ENCODE peak calls at places on chromosomes 7 and 10, in five cellular contexts. Q is choroid plexus epithelial cell; C is CD4-positive, alpha-beta T cell; V is HCT116; G is left ventricle myocardium inferior. Y is an unnamed sample.

GRCh38 chr10:129123428-129123827 is 343.6 kb upstream of the MGMT start:
- DNase-seq in C (no peak), V (no peak), G (no peak), Q (no peak), Y (no peak)

GRCh38 chr7:141358376-141358775 is 192.8 kb upstream of the AGK start:
- DNase-seq in G (no peak), C (no peak), V (no peak), Q (no peak), Y (no peak)

GRCh38 chr10:109665321-109665720 is 258.0 kb downstream of the XPNPEP1 start:
- DNase-seq in C (no peak), G (no peak), V (no peak), Q (no peak), Y (no peak)

GRCh38 chr10:35552622-35553342 is 52.4 kb upstream of the GJD4 start:
- DNase-seq in C (no peak), G (no peak), V (no peak), Q (peak), Y (no peak)

GRCh38 chr10:110724116-110724701 is 80.1 kb downstream of the RBM20 start:
- DNase-seq in C (no peak), G (no peak), V (no peak), Q (no peak), Y (no peak)

GRCh38 chr10:63068246-63068645 is 64.9 kb upstream of the NRBF2 start:
- DNase-seq in G (no peak), C (no peak), Q (peak), V (no peak), Y (no peak)

GRCh38 chr10:31557854-31558253 is 238.8 kb downstream of the ZEB1 start:
- DNase-seq in C (no peak), V (no peak), Q (peak), G (no peak), Y (no peak)

GRCh38 chr10:84179059-84179710 is 5.6 kb downstream of the GPR15LG start:
- DNase-seq in G (no peak), Q (peak), V (no peak), C (no peak), Y (peak)

GRCh38 chr10:14481752-14482151 is 151.0 kb upstream of the FRMD4A start:
- DNase-seq in V (no peak), Q (peak), C (no peak), G (no peak), Y (no peak)

GRCh38 chr10:7710446-7710845 is 7.3 kb downstream of the ITIH2 start:
- DNase-seq in Q (no peak), G (no peak), V (no peak), C (no peak), Y (no peak)

GRCh38 chr7:81645435-81645834 is 124.4 kb downstream of the HGF start:
- DNase-seq in C (no peak), V (no peak), Q (no peak), G (no peak), Y (no peak)

GRCh38 chr10:104642311-104643022 is 1.4 kb downstream of the SORCS3 start:
- DNase-seq in G (no peak), C (no peak), Q (peak), V (no peak), Y (no peak)

GRCh38 chr7:154299736-154300135 is 247.5 kb downstream of the DPP6 start:
- DNase-seq in V (no peak), G (no peak), Q (no peak), C (no peak), Y (no peak)

GRCh38 chr10:95867866-95868265 is 39.9 kb upstream of the CC2D2B start:
- DNase-seq in G (no peak), V (no peak), C (no peak), Q (no peak), Y (no peak)

GRCh38 chr7:128427289-128427891 is 17.6 kb upstream of the IMPDH1 start:
- DNase-seq in G (no peak), V (peak), C (no peak), Q (peak), Y (no peak)

GRCh38 chr10:84140036-84140379 is 699 bp downstream of the GHITM start:
- DNase-seq in V (no peak), G (no peak), C (no peak), Q (peak), Y (no peak)

GRCh38 chr7:7772385-7772784 is 54.0 kb upstream of the RPA3 start:
- DNase-seq in Q (peak), C (no peak), G (no peak), V (no peak), Y (no peak)

GRCh38 chr10:69723653-69724052 is 78.1 kb upstream of the COL13A1 start:
- DNase-seq in V (no peak), Q (no peak), C (no peak), G (no peak), Y (no peak)

GRCh38 chr10:48215148-48215982 is 59.1 kb downstream of the FRMPD2 start:
- DNase-seq in G (no peak), V (peak), Q (peak), C (no peak), Y (peak)

GRCh38 chr7:77335581-77335980 is 80.6 kb downstream of the GSAP start:
- DNase-seq in V (no peak), Q (no peak), G (no peak), C (no peak), Y (no peak)

GRCh38 chr10:5518143-5518542 is 6.6 kb upstream of the CALML3 start:
- DNase-seq in G (no peak), V (no peak), Q (no peak), C (no peak), Y (no peak)

DNA sequence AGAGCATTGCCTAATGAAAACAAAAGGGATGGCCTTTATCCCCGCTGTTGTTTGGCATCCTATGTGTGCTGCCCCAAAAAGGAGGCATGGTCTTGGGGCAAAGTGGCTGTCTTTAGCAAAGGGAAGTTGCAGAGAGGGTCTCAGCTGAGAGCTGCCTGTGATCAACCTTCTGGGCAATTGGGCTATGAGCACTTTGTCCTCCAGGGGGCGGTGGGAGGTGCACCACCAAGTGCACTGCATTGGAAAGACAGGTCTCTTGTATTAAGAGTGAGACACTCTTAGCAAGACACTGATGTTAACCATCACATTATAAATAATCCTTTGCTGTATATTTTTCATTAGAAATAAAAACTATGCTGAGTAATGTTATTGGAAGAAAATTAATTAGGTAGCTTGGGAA is 314.8 kb downstream of the POM121L12 start:
- DNase-seq in C (no peak), Q (no peak), V (no peak), G (no peak), Y (no peak)
- TF ChIP-seq CTCF in C (no peak), Q (no peak), V (peak), G (peak), Y (no peak)

DNA sequence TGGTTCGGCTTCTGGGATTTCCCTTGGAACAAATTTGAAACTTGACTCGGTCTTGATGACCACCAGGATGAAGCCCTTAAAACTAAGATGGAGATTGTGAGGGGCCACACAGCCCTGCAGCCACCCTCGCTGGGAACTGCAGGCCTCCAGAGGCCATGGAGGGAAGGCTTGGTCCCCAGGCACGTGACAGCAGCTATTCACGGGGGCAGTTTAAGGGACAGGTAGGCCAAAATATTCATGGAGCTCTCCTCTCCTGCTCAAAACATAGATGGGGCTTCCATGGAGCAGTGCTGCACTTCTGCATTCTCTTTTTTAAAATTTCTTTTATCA is 137.0 kb downstream of the ADCY1 start:
- DNase-seq in V (no peak), C (no peak), Q (no peak), G (no peak), Y (no peak)
- TF ChIP-seq CTCF in V (no peak), C (no peak), Q (no peak), G (no peak), Y (no peak)

GRCh38 chr10:124341768-124342135 is 77.0 kb downstream of the OAT start:
- DNase-seq in V (no peak), C (no peak), G (no peak), Q (no peak), Y (no peak)

GRCh38 chr10:124339951-124340760 is 78.6 kb downstream of the OAT start:
- DNase-seq in C (no peak), G (no peak), V (no peak), Q (peak), Y (no peak)

GRCh38 chr10:124336186-124336585 is 82.5 kb downstream of the OAT start:
- DNase-seq in Q (peak), C (no peak), G (no peak), V (no peak), Y (no peak)

GRCh38 chr10:124339119-124339807 is 79.5 kb downstream of the OAT start:
- DNase-seq in C (no peak), V (no peak), G (no peak), Q (no peak), Y (no peak)

GRCh38 chr10:124338276-124338915 is 80.3 kb downstream of the OAT start:
- DNase-seq in Q (no peak), G (no peak), C (no peak), V (no peak), Y (no peak)
- TF ChIP-seq CTCF in Q (no peak), G (no peak), C (no peak), V (no peak), Y (no peak)

DNA sequence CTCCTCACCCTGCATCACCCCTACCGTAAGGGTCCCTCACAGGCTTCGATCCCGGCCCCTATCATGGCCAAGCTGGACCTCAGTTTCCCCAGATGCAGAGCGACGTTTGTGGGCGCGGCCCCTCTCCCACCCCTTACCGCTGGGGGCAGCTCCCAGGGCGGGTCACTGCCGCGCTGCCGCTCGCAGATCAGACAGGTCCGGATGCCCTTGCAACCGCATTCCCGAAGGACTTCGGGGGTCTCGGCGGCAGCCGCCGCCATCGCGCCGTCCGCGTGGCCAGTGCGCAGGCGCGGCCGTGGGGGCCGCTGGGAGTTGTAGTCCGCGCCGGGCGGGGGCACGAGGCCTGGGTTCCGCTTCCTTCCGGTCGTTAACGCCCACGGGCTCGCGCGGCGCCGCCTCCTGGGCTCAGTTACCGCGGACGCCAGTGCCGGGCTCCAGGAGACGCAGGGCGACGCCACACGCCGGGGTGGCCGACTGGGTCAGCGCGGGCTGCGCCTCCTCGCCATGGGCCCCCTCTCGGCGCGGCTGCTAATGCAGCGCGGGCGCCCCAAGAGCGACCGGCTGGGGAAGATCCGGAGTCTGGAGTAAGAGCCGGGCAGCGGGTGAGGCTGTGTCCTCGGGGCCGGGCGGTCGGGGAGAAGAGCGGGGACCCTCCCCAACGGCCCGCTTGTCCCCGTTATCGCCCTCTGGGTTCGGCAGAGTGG is at the start of the genes ALKBH4 and LRWD1:
- DNase-seq in V (peak), Q (peak), G (peak), C (peak), Y (peak)
- TF ChIP-seq CTCF in V (peak), Q (no peak), G (peak), C (peak), Y (no peak)

GRCh38 chr7:105937411-105937810 is 25.7 kb upstream of the CDHR3 start:
- DNase-seq in G (no peak), Q (no peak), C (no peak), V (no peak), Y (no peak)

GRCh38 chr7:105935250-105935649 is 27.8 kb upstream of the CDHR3 start:
- DNase-seq in V (no peak), Q (no peak), C (no peak), G (no peak), Y (no peak)

GRCh38 chr7:105931179-105931578 is 31.9 kb upstream of the CDHR3 start:
- DNase-seq in G (no peak), C (no peak), Q (no peak), V (no peak), Y (no peak)

GRCh38 chr7:105932835-105933477 is 30.1 kb upstream of the CDHR3 start:
- DNase-seq in G (no peak), Q (peak), V (no peak), C (no peak), Y (no peak)

GRCh38 chr7:105934577-105935185 is 28.4 kb upstream of the CDHR3 start:
- DNase-seq in C (no peak), Q (peak), V (peak), G (no peak), Y (no peak)
- TF ChIP-seq CTCF in C (no peak), Q (peak), V (peak), G (peak), Y (no peak)

GRCh38 chr7:98291717-98292116 is 10.2 kb downstream of the BRI3 start:
- DNase-seq in G (no peak), V (no peak), C (no peak), Q (no peak), Y (no peak)
- TF ChIP-seq CTCF in G (peak), V (peak), C (no peak), Q (peak), Y (no peak)

DNA sequence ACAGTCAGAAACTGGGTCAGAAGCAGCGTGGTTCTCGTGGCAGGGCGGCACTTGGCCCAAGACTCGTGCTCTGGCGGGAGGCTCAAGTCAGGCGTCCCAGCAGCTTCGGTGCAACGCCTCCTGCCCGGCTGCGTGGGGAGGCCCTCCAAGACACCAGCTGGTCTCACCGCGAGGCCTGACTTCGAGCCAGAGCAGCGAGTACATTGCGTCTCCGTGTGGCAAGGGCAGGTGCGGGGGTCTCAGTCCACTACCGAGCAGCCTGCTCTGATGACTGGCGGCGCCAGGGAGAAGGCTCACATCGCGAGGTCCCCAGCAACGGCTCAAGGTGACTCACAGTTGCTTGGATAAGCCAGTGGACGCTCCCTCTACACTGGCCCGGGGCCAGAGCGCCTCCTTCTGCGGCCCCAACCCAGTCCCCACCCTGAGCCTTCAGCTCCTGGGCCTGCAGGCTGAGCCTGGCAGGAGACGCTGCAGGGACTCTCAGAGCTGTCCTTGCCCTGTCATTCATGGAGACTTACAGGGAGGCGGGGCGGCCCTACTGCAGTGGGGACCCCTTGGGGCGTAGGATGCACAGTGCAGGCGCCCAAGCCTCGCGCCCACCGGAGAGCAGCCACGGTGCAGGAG is 41.9 kb upstream of the PRKAR1B start:
- DNase-seq in V (no peak), G (peak), Q (no peak), C (no peak), Y (no peak)
- TF ChIP-seq CTCF in V (no peak), G (peak), Q (no peak), C (no peak), Y (no peak)

Y was measured in CD8-positive, alpha-beta T cell.